ENCODE peak calls at places on chromosomes 3 and 15, in five cellular contexts. U is stimulated activated CD4-positive, alpha-beta T cell treated with anti-CD3 and anti-CD28 coated beads, Interleukin-2, amount 100 ng/mL, for 48 hours; D is midbrain; V is adipocyte; H is AG04450. X is an unnamed sample.

GRCh38 chr3:110106805-110107204 is 769.5 kb upstream of the DPPA4 start:
- DNase-seq in U (no peak), H (no peak), D (no peak), V (peak), X (no peak)

GRCh38 chr3:184299488-184300376 is 691 bp downstream of the PSMD2 start:
- DNase-seq in D (no peak), U (no peak), H (no peak), V (peak), X (no peak)

GRCh38 chr3:127985216-127985615 is 67.0 kb upstream of the SEC61A1 start:
- DNase-seq in H (no peak), V (no peak), U (no peak), D (no peak), X (no peak)

GRCh38 chr3:160403796-160404510 is 4.5 kb downstream of the SMC4 start:
- DNase-seq in U (no peak), D (no peak), V (peak), H (no peak), X (no peak)

GRCh38 chr3:176430244-176430893 is 766.9 kb downstream of the TBL1XR1 start:
- DNase-seq in U (no peak), H (peak), V (peak), D (peak), X (no peak)

GRCh38 chr15:28952666-28953491 is 67.1 kb downstream of the APBA2 start:
- DNase-seq in D (no peak), U (no peak), H (no peak), V (no peak), X (no peak)

GRCh38 chr15:98893407-98893806 is 114.2 kb downstream of the PGPEP1L start:
- DNase-seq in H (no peak), V (no peak), U (no peak), D (no peak), X (no peak)

GRCh38 chr3:116141724-116142123 is 303.6 kb downstream of the LSAMP start:
- DNase-seq in U (no peak), D (no peak), V (no peak), H (no peak), X (no peak)

GRCh38 chr3:71876706-71877105 is 91.8 kb upstream of the PROK2 start:
- DNase-seq in D (no peak), H (no peak), U (no peak), V (no peak), X (no peak)

GRCh38 chr3:49914906-49915305 is 11.2 kb upstream of the MST1R start:
- DNase-seq in V (no peak), D (no peak), H (no peak), U (no peak), X (no peak)